ENCODE peak calls at places on chromosomes 16 and 17, in four cellular contexts. One of them, this sample, is unnamed.

GRCh38 chr16:14416184-14416583 is 213.9 kb downstream of the PARN start:
- DNase-seq in kidney epithelial cell: no peak
- DNase-seq in BJ: no peak
- DNase-seq in breast epithelium: no peak
- DNase-seq in this sample: no peak

GRCh38 chr17:15466131-15466530 is 1.3 kb downstream of the CDRT4 start:
- DNase-seq in kidney epithelial cell: no peak
- DNase-seq in BJ: no peak
- DNase-seq in breast epithelium: no peak
- DNase-seq in this sample: no peak

GRCh38 chr17:45784583-45785372 is 658 bp downstream of the CRHR1 start:
- DNase-seq in kidney epithelial cell: no peak
- DNase-seq in BJ: no peak
- DNase-seq in breast epithelium: no peak
- DNase-seq in this sample: no peak

GRCh38 chr16:85750827-85751641 is at the start of gene C16orf74:
- DNase-seq in kidney epithelial cell: no peak
- DNase-seq in BJ: no peak
- DNase-seq in breast epithelium: no peak
- DNase-seq in this sample: no peak

GRCh38 chr17:75950850-75951554 is 10.2 kb upstream of the FBF1 start:
- DNase-seq in kidney epithelial cell: no peak
- DNase-seq in BJ: no peak
- DNase-seq in breast epithelium: no peak
- DNase-seq in this sample: peak; percentile 16

GRCh38 chr17:75909812-75910274 is 5.2 kb upstream of the MRPL38 start:
- DNase-seq in kidney epithelial cell: no peak
- DNase-seq in BJ: no peak
- DNase-seq in breast epithelium: no peak
- DNase-seq in this sample: no peak

GRCh38 chr16:2284797-2285576 is 17.1 kb upstream of the RNPS1 start:
- DNase-seq in kidney epithelial cell: no peak
- DNase-seq in BJ: no peak
- DNase-seq in breast epithelium: no peak
- DNase-seq in this sample: no peak

GRCh38 chr17:50817142-50817751 is 18.1 kb upstream of the WFIKKN2 start:
- DNase-seq in kidney epithelial cell: no peak
- DNase-seq in BJ: no peak
- DNase-seq in breast epithelium: no peak
- DNase-seq in this sample: no peak

GRCh38 chr16:57306676-57307341 is 22.3 kb upstream of the PLLP start:
- DNase-seq in kidney epithelial cell: no peak
- DNase-seq in BJ: no peak
- DNase-seq in breast epithelium: no peak
- DNase-seq in this sample: no peak

GRCh38 chr17:41446806-41447205 is 6.0 kb upstream of the KRT38 start:
- DNase-seq in kidney epithelial cell: no peak
- DNase-seq in BJ: peak; percentile 77
- DNase-seq in breast epithelium: no peak
- DNase-seq in this sample: no peak

GRCh38 chr17:81577278-81578000 is 25.3 kb upstream of the FAAP100 start:
- DNase-seq in kidney epithelial cell: no peak
- DNase-seq in BJ: no peak
- DNase-seq in breast epithelium: no peak
- DNase-seq in this sample: no peak

GRCh38 chr17:82696916-82697807 is 1.3 kb downstream of the RAB40B start:
- DNase-seq in kidney epithelial cell: no peak
- DNase-seq in BJ: no peak
- DNase-seq in breast epithelium: no peak
- DNase-seq in this sample: no peak

GRCh38 chr17:62755139-62755851 is 52.8 kb downstream of the MARCHF10 start:
- DNase-seq in kidney epithelial cell: no peak
- DNase-seq in BJ: no peak
- DNase-seq in breast epithelium: no peak
- DNase-seq in this sample: no peak

GRCh38 chr17:44863254-44863918 is 15.7 kb downstream of the HIGD1B start:
- DNase-seq in kidney epithelial cell: no peak
- DNase-seq in BJ: no peak
- DNase-seq in breast epithelium: no peak
- DNase-seq in this sample: no peak

DNA sequence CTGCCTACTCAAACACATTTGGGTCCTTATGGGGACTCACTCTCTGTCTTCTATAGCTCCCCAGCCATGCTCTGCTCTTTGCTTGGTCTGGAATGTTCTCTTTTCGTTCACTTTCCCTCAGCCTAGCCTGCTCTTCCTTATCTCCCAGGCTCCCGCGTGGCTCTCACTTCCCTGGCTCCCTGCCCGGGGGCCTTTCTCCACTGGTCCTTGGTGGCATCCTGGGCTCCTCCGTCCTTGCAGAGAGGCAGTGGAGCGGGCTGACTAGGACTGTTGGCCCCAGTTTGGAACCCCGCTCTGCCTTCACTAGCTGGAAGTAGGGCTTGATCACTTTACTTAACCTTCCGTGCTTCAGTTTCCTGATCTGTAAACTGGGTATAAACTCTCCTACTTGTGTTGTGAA is 31.2 kb downstream of the SHISA6 start:
- DNase-seq in kidney epithelial cell: no peak
- DNase-seq in BJ: no peak
- DNase-seq in breast epithelium: no peak
- DNase-seq in this sample: no peak
- H3K4me3 ChIP-seq in kidney epithelial cell: no peak overlapping the region
- H3K4me3 ChIP-seq in BJ: no peak overlapping the region
- H3K4me3 ChIP-seq in breast epithelium: no peak overlapping the region
- H3K4me3 ChIP-seq in this sample: no peak overlapping the region

GRCh38 chr17:39618252-39618913 is 8.4 kb upstream of the PPP1R1B start:
- DNase-seq in kidney epithelial cell: no peak
- DNase-seq in BJ: no peak
- DNase-seq in breast epithelium: no peak
- DNase-seq in this sample: no peak
- H3K4me3 ChIP-seq in kidney epithelial cell: peak overlapping the region; percentile 48
- H3K4me3 ChIP-seq in BJ: peak overlapping the region; percentile 49
- H3K4me3 ChIP-seq in breast epithelium: peak overlapping the region; percentile 41
- H3K4me3 ChIP-seq in this sample: peak overlapping the region; percentile 60

DNA sequence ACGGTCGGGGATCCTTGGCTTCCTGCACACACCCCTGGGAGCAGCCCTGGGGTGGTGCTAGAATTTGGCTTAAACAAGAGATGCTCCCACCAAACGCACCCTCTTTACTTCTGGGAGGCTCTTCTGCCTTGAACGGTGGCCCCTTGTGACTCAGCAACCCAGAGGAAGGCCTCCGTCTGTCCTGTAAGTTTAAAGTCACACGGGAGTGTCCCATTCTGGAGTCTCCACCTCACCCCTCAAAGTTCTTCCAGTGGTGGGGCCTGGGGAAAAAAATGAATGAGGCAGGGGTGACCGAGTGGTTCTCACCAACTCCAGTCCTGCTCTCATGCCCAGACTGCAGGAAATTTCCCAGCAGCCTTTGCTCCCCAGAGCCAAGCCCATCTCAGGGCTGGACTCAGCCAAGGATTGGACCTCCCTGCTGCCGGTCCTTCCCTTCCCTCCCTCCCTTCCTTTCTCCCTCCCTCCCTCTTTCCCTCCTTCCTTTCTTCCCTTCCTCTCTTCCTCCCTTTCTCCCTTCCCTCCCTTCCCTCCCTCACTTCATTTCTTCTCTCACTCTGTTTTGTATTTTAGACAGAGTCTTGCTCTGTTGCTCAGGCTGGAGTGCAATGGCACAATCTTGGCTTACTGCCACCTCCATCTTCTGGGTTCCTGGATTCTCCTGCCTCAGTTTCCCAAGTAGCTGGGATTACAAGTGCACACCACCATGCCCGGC is 11.4 kb downstream of the ITGAD start:
- DNase-seq in kidney epithelial cell: no peak
- DNase-seq in BJ: no peak
- DNase-seq in breast epithelium: no peak
- DNase-seq in this sample: no peak
- H3K4me3 ChIP-seq in kidney epithelial cell: no peak overlapping the region
- H3K4me3 ChIP-seq in BJ: no peak overlapping the region
- H3K4me3 ChIP-seq in breast epithelium: no peak overlapping the region
- H3K4me3 ChIP-seq in this sample: peak overlapping the region; percentile 11

DNA sequence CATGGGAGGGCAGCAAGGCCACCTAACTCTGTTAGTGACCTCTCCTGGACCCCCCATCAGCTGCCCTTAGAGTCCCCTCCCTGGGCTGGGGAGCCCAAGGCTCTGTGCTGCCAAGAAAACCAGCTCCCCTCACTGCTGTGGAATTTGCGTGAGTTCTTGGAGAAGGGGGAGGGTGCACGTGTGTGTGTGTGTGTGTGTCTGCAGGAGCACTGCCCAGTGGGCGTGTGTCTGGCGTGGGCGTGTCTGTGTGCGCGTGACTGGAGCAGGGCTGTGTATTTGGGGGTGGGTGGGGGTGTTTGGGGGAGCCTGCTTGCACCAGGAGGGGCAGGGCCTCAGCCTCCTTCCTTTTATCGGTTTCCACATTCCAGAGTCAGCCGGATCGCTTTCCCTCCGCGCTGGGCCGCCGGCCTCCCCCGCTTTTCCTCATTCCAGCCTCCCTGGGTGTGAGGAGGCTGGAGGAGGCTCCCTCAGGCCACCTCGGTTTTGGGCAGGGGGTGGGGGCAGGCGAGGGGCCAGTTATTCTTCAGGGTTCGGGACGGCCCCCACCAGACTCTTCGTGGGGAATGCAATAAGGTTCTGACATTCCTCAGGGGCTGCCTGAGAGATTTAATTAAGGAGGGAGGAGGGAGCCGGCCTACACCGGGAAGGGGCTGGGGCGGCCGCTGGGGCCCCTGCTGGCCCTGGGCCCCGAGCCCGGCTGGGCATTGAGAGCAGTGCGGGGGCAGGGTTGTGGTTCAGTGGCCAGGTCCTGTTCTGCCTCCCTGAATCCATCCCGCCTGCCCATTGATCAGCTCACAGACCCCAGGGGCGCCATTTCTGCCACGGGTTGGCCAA is 2.5 kb downstream of the VASN start:
- DNase-seq in kidney epithelial cell: no peak
- DNase-seq in BJ: peak; percentile 91
- DNase-seq in breast epithelium: no peak
- DNase-seq in this sample: peak; percentile 93
- H3K4me3 ChIP-seq in kidney epithelial cell: peak overlapping the region; percentile 66
- H3K4me3 ChIP-seq in BJ: peak overlapping the region; percentile 97
- H3K4me3 ChIP-seq in breast epithelium: peak overlapping the region; percentile 83
- H3K4me3 ChIP-seq in this sample: peak overlapping the region; percentile 79

GRCh38 chr16:24977673-24978065 is 37.5 kb downstream of the ARHGAP17 start:
- DNase-seq in kidney epithelial cell: no peak
- DNase-seq in BJ: peak; percentile 60
- DNase-seq in breast epithelium: no peak
- DNase-seq in this sample: peak; percentile 52
- H3K4me3 ChIP-seq in kidney epithelial cell: no peak overlapping the region
- H3K4me3 ChIP-seq in BJ: no peak overlapping the region
- H3K4me3 ChIP-seq in breast epithelium: no peak overlapping the region
- H3K4me3 ChIP-seq in this sample: no peak overlapping the region

GRCh38 chr17:8473451-8474192 is 37.9 kb downstream of the NDEL1 start:
- DNase-seq in kidney epithelial cell: no peak
- DNase-seq in BJ: no peak
- DNase-seq in breast epithelium: no peak
- DNase-seq in this sample: no peak
- H3K4me3 ChIP-seq in kidney epithelial cell: no peak overlapping the region
- H3K4me3 ChIP-seq in BJ: no peak overlapping the region
- H3K4me3 ChIP-seq in breast epithelium: no peak overlapping the region
- H3K4me3 ChIP-seq in this sample: no peak overlapping the region

DNA sequence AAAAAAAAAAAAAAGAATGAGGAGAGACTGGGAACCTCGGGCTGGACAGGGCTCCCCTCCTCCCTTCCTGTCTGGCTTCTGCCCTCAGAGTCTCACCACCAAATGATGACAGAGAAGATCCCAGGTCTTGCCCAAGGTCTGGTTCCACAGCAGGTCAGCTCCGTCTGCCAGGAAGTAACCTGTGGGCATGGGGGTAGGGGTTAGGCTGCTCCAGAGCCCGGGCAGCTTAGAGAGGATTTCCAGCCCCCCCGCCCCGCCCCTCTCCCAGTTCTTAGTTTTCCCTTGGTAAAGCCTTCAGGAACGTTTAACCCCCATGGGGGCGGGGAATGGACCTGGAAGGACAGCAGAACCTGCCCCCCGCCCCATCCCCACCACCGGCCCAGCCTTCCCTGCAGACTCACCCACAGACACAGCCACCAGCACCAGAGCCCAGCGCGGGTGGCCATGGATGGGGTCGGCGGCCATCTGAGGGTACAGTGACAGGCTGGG is 730 bp downstream of the TLCD2 start:
- DNase-seq in kidney epithelial cell: no peak
- DNase-seq in BJ: no peak
- DNase-seq in breast epithelium: no peak
- DNase-seq in this sample: no peak
- H3K4me3 ChIP-seq in kidney epithelial cell: peak overlapping the region; percentile 70
- H3K4me3 ChIP-seq in BJ: peak overlapping the region; percentile 69
- H3K4me3 ChIP-seq in breast epithelium: peak overlapping the region; percentile 67
- H3K4me3 ChIP-seq in this sample: peak overlapping the region; percentile 72

DNA sequence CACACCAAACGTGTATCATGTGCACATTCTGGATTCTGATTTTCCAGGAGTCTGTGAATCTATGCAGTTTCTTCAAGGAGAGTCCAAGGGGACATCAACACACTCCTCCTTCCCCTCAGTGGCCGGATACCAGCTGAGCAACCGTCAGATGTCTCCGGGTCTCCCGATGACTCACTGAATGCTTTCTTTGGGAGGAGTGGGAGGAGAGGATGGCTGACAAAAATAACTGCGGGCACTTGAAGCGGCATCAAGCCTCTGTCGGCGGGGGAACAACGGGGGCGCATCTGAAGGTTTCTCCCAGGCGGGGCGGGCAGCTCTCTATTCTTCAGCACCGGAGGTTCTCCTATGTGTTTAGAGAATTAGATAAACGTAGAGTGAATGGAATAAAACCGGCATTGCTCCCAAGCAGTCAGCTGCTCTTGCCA is 24.6 kb upstream of the LRRC75A start:
- DNase-seq in kidney epithelial cell: no peak
- DNase-seq in BJ: peak; percentile 23
- DNase-seq in breast epithelium: no peak
- DNase-seq in this sample: no peak
- H3K4me3 ChIP-seq in kidney epithelial cell: no peak overlapping the region
- H3K4me3 ChIP-seq in BJ: peak overlapping the region; percentile 12
- H3K4me3 ChIP-seq in breast epithelium: peak overlapping the region; percentile 18
- H3K4me3 ChIP-seq in this sample: peak overlapping the region; percentile 28

This sample was measured in skeletal muscle cell.